ENCODE peak calls at places on chromosomes 12 and 14, in four cellular contexts. A, P, C and D are unnamed samples.

GRCh38 chr12:80892597-80893445 is 44.9 kb downstream of the LIN7A start:
- DNase-seq in P (no peak), A (no peak), C (no peak), D (peak)

GRCh38 chr12:87376722-87377121 is 652.5 kb downstream of the C12orf50 start:
- DNase-seq in P (no peak), C (no peak), A (no peak), D (no peak)

GRCh38 chr14:54719406-54719805 is 152.5 kb downstream of the SAMD4A start:
- DNase-seq in A (no peak), P (no peak), C (no peak), D (no peak)

GRCh38 chr12:41108032-41108431 is 80.1 kb upstream of the PDZRN4 start:
- DNase-seq in A (no peak), C (no peak), P (peak), D (no peak)

GRCh38 chr14:78508023-78508422 is 337.9 kb downstream of the NRXN3 start:
- DNase-seq in A (no peak), P (no peak), C (no peak), D (no peak)

GRCh38 chr12:120532701-120533238 is 1.4 kb upstream of the RNF10 start:
- DNase-seq in C (no peak), A (no peak), P (no peak), D (no peak)

GRCh38 chr12:12788675-12789368 is 3.4 kb downstream of the APOLD1 start:
- DNase-seq in P (peak), A (peak), C (peak), D (peak)

GRCh38 chr14:99971929-99972747 is 93.1 kb upstream of the EVL start:
- DNase-seq in A (no peak), P (no peak), C (peak), D (no peak)

GRCh38 chr14:103624860-103625259 is 4.2 kb upstream of the KLC1 start:
- DNase-seq in C (peak), A (no peak), P (peak), D (peak)

DNA sequence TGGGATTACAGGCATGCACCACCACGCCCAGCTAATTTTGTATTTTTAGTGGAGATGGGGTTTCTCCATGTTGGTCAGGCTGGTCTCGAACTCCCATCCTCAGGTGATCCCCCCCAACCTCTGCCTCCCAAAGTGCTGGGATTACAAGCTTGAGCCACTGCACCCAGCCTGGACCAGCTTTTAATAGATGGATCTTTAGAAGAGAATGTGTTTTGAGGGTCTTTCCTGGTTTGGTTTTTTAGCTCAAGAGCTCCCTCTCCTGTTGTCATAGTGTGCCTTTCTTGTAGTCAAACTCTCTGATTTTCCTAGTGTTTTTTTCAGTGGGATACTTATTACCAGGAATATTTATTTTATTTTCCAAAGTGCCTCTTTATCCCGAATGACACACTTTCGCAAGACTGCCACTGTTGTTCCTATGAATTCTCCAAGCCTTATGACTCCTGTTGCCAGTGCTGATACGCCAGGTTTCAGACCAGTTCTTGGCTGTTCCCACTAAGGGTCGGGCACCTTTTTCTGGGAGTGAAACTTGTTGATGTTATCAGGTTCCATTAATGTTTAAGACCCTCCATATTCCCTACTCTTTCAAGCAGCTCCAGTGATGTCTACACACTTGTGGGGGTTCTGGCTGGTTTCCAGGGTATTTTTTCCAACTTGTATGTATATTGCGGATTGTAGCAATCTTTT is 31.5 kb upstream of the LIMA1 start:
- DNase-seq in A (peak), P (no peak), C (peak), D (peak)
- TF ChIP-seq CTCF in A (peak), P (peak), C (peak), D (peak)

GRCh38 chr14:86641310-86641709 is 1111.4 kb downstream of the FLRT2 start:
- DNase-seq in P (no peak), A (no peak), C (no peak), D (no peak)

GRCh38 chr14:86652512-86652911 is 1122.6 kb downstream of the FLRT2 start:
- DNase-seq in A (no peak), P (no peak), C (no peak), D (no peak)

GRCh38 chr14:86646125-86646524 is 1116.2 kb downstream of the FLRT2 start:
- DNase-seq in A (no peak), P (no peak), C (no peak), D (no peak)

GRCh38 chr14:86646688-86647687 is 1117.0 kb downstream of the FLRT2 start:
- DNase-seq in P (no peak), C (no peak), A (peak), D (peak)
- TF ChIP-seq CTCF in P (no peak), C (no peak), A (peak), D (peak)

DNA sequence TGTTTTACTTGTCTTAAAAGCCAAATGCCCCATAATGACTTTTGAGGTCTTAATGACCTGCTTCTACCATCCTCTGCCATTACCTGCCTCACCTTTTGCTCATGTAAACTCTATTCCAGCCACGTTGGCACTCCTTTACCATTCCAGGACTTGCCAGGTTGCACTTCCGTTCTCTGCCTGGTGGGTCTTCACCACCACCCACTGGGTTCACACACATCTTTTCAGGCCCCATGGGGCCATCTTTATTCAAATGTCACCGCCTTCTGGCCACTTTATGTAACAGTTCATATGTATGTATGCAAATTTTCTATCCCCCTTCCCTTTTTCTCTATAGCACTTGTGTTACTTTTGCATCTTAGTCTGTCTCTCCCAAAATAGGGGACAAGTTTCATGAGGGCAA is 57.7 kb downstream of the ATP2A2 start:
- DNase-seq in A (peak), C (peak), P (no peak), D (no peak)
- TF ChIP-seq CTCF in A (peak), C (peak), P (no peak), D (peak)

GRCh38 chr12:98646165-98646764 is 1.2 kb downstream of the APAF1 start:
- DNase-seq in P (no peak), C (no peak), A (peak), D (peak)
- TF ChIP-seq CTCF in P (no peak), C (no peak), A (peak), D (peak)

GRCh38 chr12:51675062-51675803 is 84.2 kb downstream of the SCN8A start:
- DNase-seq in P (no peak), A (no peak), C (no peak), D (no peak)

GRCh38 chr12:51676875-51677274 is 85.8 kb downstream of the SCN8A start:
- DNase-seq in P (no peak), C (no peak), A (no peak), D (no peak)

GRCh38 chr12:51672334-51672733 is 81.3 kb downstream of the SCN8A start:
- DNase-seq in C (no peak), P (no peak), A (no peak), D (no peak)

GRCh38 chr12:51683763-51684357 is 92.8 kb downstream of the SCN8A start:
- DNase-seq in A (peak), C (no peak), P (no peak), D (peak)

GRCh38 chr12:51678086-51678724 is 87.2 kb downstream of the SCN8A start:
- DNase-seq in A (peak), P (no peak), C (peak), D (peak)
- TF ChIP-seq CTCF in A (peak), P (no peak), C (peak), D (peak)